ENCODE peak calls at places on chromosomes 7 and 10, in five cellular contexts. X, Z, J, I and T are unnamed samples.

GRCh38 chr10:87659571-87660483 is at the start of gene PAPSS2:
- DNase-seq in X (no peak), Z (peak; percentile 9), J (peak; percentile 42), I (peak; percentile 79), T (peak; percentile 57)

GRCh38 chr7:36048141-36048901 is 104.7 kb upstream of the EEPD1 start:
- DNase-seq in X (peak; percentile 45), Z (no peak), J (no peak), I (no peak), T (no peak)

GRCh38 chr7:24587853-24588252 is 14.6 kb downstream of the PALS2 start:
- DNase-seq in X (no peak), Z (peak; percentile 15), J (no peak), I (no peak), T (peak; percentile 44)

GRCh38 chr10:4176500-4177281 is 391.7 kb upstream of the KLF6 start:
- DNase-seq in X (no peak), Z (no peak), J (no peak), I (no peak), T (no peak)

GRCh38 chr10:370222-370825 is 235.1 kb downstream of the ZMYND11 start:
- DNase-seq in X (no peak), Z (no peak), J (no peak), I (no peak), T (no peak)

GRCh38 chr10:84256510-84257342 is 11.9 kb downstream of the RGR start:
- DNase-seq in X (no peak), Z (no peak), J (peak; percentile 44), I (peak; percentile 71), T (no peak)

GRCh38 chr7:1666251-1666778 is 3.8 kb upstream of the ELFN1 start:
- DNase-seq in X (no peak), Z (no peak), J (peak; percentile 69), I (no peak), T (no peak)

GRCh38 chr7:38748056-38748610 is 117.0 kb upstream of the AMPH start:
- DNase-seq in X (no peak), Z (no peak), J (peak; percentile 3), I (no peak), T (no peak)

GRCh38 chr10:47351899-47352815 is 4.0 kb downstream of the RBP3 start:
- DNase-seq in X (no peak), Z (no peak), J (no peak), I (no peak), T (no peak)